ENCODE peak calls at places on chromosomes 11 and 22, in eight cellular contexts. R is PC-9, N is cardiac muscle cell, O is heart left ventricle, K is H9, D is psoas muscle, Z is OCI-LY7, Y is stomach. E is an unnamed sample. For H3K4me1, the result is how much of the 10 kb centered on the place peaks cover.

GRCh38 chr11:112599265-112599664 is 338.6 kb upstream of the PLET1 start:
- DNase-seq in R (no peak), N (no peak), O (no peak), K (no peak), D (no peak), Z (no peak), Y (no peak), E (no peak)

GRCh38 chr22:40512426-40513136 is 123.9 kb downstream of the MRTFA start:
- DNase-seq in R (no peak), N (no peak), O (no peak), K (no peak), D (no peak), Z (no peak), Y (no peak), E (no peak)

GRCh38 chr11:127345819-127346459 is 345.4 kb upstream of the KIRREL3 start:
- DNase-seq in R (peak), N (peak), O (peak), K (peak), D (no peak), Z (peak), Y (no peak), E (no peak)

GRCh38 chr22:32558681-32559355 is 84.2 kb downstream of the FBXO7 start:
- DNase-seq in R (peak), N (no peak), O (peak), K (no peak), D (peak), Z (no peak), Y (peak), E (peak)

GRCh38 chr11:73645570-73645969 is 811 bp upstream of the PLEKHB1 start:
- DNase-seq in R (no peak), N (no peak), O (no peak), K (peak), D (no peak), Z (no peak), Y (no peak), E (no peak)

GRCh38 chr11:28671326-28671725 is 563.1 kb downstream of the METTL15 start:
- DNase-seq in R (no peak), N (no peak), O (no peak), K (no peak), D (no peak), Z (no peak), Y (no peak), E (no peak)

GRCh38 chr11:123351375-123351774 is 78.7 kb upstream of the GRAMD1B start:
- DNase-seq in R (no peak), N (no peak), O (peak), K (peak), D (no peak), Z (no peak), Y (no peak), E (peak)

GRCh38 chr22:24775769-24776492 is 1.4 kb upstream of the PIWIL3 start:
- DNase-seq in R (peak), N (no peak), O (no peak), K (no peak), D (no peak), Z (no peak), Y (no peak), E (no peak)

GRCh38 chr11:61627831-61628753 is 47.2 kb upstream of the SYT7 start:
- DNase-seq in R (peak), N (peak), O (peak), K (peak), D (peak), Z (peak), Y (peak), E (peak)

GRCh38 chr11:57100638-57101312 is 81.0 kb upstream of the LRRC55 start:
- DNase-seq in R (no peak), N (no peak), O (no peak), K (no peak), D (no peak), Z (no peak), Y (no peak), E (no peak)

GRCh38 chr11:69450064-69450856 is 31.2 kb upstream of the LINC01488 start:
- DNase-seq in R (no peak), N (no peak), O (peak), K (no peak), D (peak), Z (no peak), Y (no peak), E (no peak)

GRCh38 chr11:91730071-91730470 is 494.5 kb upstream of the FAT3 start:
- DNase-seq in R (no peak), N (no peak), O (no peak), K (no peak), D (no peak), Z (no peak), Y (no peak), E (no peak)

GRCh38 chr22:11253000-11253511 is 4274.9 kb upstream of the OR11H1 start:
- DNase-seq in R (no peak), N (no peak), O (peak), K (peak), D (peak), Z (no peak), Y (no peak), E (no peak)

GRCh38 chr22:30204742-30205111 is 41.8 kb downstream of the LIF start:
- DNase-seq in R (no peak), N (no peak), O (no peak), K (no peak), D (peak), Z (no peak), Y (peak), E (no peak)

GRCh38 chr22:37259540-37260029 is 15.5 kb upstream of the RAC2 start:
- DNase-seq in R (peak), N (peak), O (no peak), K (peak), D (no peak), Z (peak), Y (no peak), E (no peak)

GRCh38 chr11:62432695-62433094 is 13.9 kb downstream of the SCGB1A1 start:
- DNase-seq in R (no peak), N (no peak), O (no peak), K (no peak), D (no peak), Z (no peak), Y (no peak), E (no peak)

GRCh38 chr11:68008381-68009337 is 1.5 kb upstream of the ALDH3B1 start:
- DNase-seq in R (no peak), N (no peak), O (peak), K (no peak), D (no peak), Z (peak), Y (peak), E (peak)

GRCh38 chr22:17802822-17803221 is 28.6 kb upstream of the BID start:
- DNase-seq in R (no peak), N (no peak), O (no peak), K (no peak), D (no peak), Z (no peak), Y (no peak), E (no peak)

GRCh38 chr11:93743316-93743715 is 1.8 kb downstream of the C11orf54 start:
- DNase-seq in R (no peak), N (no peak), O (no peak), K (no peak), D (no peak), Z (no peak), Y (no peak), E (peak)

GRCh38 chr11:27431808-27432207 is 40.8 kb downstream of the LGR4 start:
- DNase-seq in R (no peak), N (no peak), O (no peak), K (no peak), D (no peak), Z (no peak), Y (no peak), E (no peak)

GRCh38 chr11:38089728-38090127 is 1491.7 kb upstream of the RAG2 start:
- DNase-seq in R (peak), N (peak), O (no peak), K (no peak), D (no peak), Z (no peak), Y (no peak), E (no peak)

GRCh38 chr22:49307071-49307830 is 520.4 kb downstream of the BRD1 start:
- DNase-seq in R (no peak), N (no peak), O (no peak), K (peak), D (peak), Z (peak), Y (peak), E (peak)

GRCh38 chr11:10303558-10304363 is 1.1 kb upstream of the ADM start:
- DNase-seq in R (peak), N (peak), O (peak), K (peak), D (peak), Z (no peak), Y (peak), E (peak)

GRCh38 chr22:46501701-46502100 is 35.7 kb downstream of the CELSR1 start:
- DNase-seq in R (peak), N (no peak), O (no peak), K (no peak), D (peak), Z (no peak), Y (no peak), E (no peak)

GRCh38 chr11:131064373-131064991 is 148.2 kb upstream of the SNX19 start:
- DNase-seq in R (peak), N (peak), O (peak), K (peak), D (peak), Z (peak), Y (peak), E (peak)

GRCh38 chr11:12786891-12787290 is 112.7 kb downstream of the TEAD1 start:
- DNase-seq in R (no peak), N (no peak), O (no peak), K (no peak), D (no peak), Z (no peak), Y (no peak), E (no peak)

GRCh38 chr22:20422271-20422958 is 15.2 kb downstream of the SCARF2 start:
- DNase-seq in R (no peak), N (no peak), O (no peak), K (no peak), D (peak), Z (no peak), Y (no peak), E (no peak)

GRCh38 chr11:18650859-18651557 is 16.9 kb upstream of the SPTY2D1 start:
- DNase-seq in R (peak), N (no peak), O (peak), K (peak), D (no peak), Z (peak), Y (peak), E (peak)

GRCh38 chr11:124747406-124748099 is 4.5 kb downstream of the VSIG2 start:
- DNase-seq in R (no peak), N (no peak), O (no peak), K (no peak), D (no peak), Z (no peak), Y (no peak), E (no peak)

GRCh38 chr11:27698872-27699241 is 1.4 kb downstream of the BDNF start:
- DNase-seq in R (peak), N (peak), O (peak), K (peak), D (peak), Z (peak), Y (peak), E (peak)

GRCh38 chr11:3091846-3092602 is 34.8 kb upstream of the CARS1 start:
- DNase-seq in R (peak), N (peak), O (peak), K (peak), D (peak), Z (peak), Y (peak), E (peak)
- TF ChIP-seq CTCF in R (peak), N (peak), O (peak), K (peak), D (peak), Z (peak), Y (peak), E (peak)

GRCh38 chr11:47257178-47257517 is 648 bp upstream of the NR1H3 start:
- DNase-seq in R (no peak), N (no peak), O (no peak), K (no peak), D (no peak), Z (no peak), Y (no peak), E (no peak)

GRCh38 chr11:47256374-47256773 is 1.4 kb upstream of the NR1H3 start:
- DNase-seq in R (no peak), N (no peak), O (no peak), K (no peak), D (no peak), Z (no peak), Y (no peak), E (no peak)

GRCh38 chr11:47259178-47259977 is 1.6 kb downstream of the NR1H3 start:
- DNase-seq in R (peak), N (peak), O (peak), K (peak), D (peak), Z (peak), Y (peak), E (peak)

GRCh38 chr11:47258317-47258902 is 614 bp downstream of the NR1H3 start:
- DNase-seq in R (no peak), N (no peak), O (no peak), K (no peak), D (no peak), Z (no peak), Y (no peak), E (no peak)

GRCh38 chr11:47257518-47258316 is at the start of gene NR1H3:
- DNase-seq in R (peak), N (peak), O (peak), K (peak), D (peak), Z (peak), Y (peak), E (peak)
- H3K4me1 ChIP-seq in R (half or more), N (under half), O (half or more), K (under half), D (under half), Z (under half), Y (half or more), E (under half)

GRCh38 chr11:71370895-71371673 is 77.1 kb downstream of the DHCR7 start:
- DNase-seq in R (no peak), N (no peak), O (no peak), K (peak), D (no peak), Z (peak), Y (no peak), E (no peak)
- TF ChIP-seq CTCF in R (no peak), N (no peak), O (no peak), K (peak), D (no peak), Z (peak), Y (no peak), E (no peak)

DNA sequence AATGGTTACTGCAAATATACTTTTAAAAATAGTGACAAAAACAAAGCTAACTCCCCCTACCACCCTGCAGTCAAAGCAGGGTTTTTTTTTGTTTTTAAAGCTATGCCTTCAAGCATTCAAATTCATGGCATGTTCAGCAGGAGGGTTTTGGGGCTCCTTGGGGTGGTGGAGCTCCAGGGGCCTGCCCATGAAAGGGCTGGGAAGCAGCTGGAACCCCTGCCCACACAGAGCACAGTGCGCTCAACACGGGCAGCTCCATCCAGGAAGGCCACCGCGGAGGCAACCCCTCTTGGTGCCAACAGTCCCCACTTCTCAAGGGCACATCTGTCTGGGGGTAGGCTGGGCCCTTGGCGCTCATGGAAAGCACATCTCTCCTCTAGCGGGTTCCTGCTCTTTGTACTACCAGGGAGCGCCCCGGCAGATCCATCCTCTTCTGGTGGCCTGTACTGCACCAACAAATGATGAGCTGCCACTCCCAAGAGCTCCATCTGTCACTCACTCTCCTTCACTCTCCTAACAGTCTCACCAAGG is 16.6 kb upstream of the PHLDA2 start:
- DNase-seq in R (no peak), N (no peak), O (no peak), K (peak), D (no peak), Z (no peak), Y (no peak), E (no peak)
- H3K4me1 ChIP-seq in R (under half), N (under half), O (under half), K (under half), D (under half), Z (under half), Y (under half), E (under half)

GRCh38 chr11:120854988-120855387 is 168.9 kb upstream of the TBCEL start:
- DNase-seq in R (no peak), N (peak), O (no peak), K (no peak), D (no peak), Z (no peak), Y (no peak), E (no peak)
- TF ChIP-seq CTCF in R (no peak), N (no peak), O (no peak), K (no peak), D (no peak), Z (no peak), Y (no peak), E (no peak)

GRCh38 chr11:58637367-58637766 is 14.9 kb downstream of the CNTF start:
- DNase-seq in R (no peak), N (no peak), O (no peak), K (no peak), D (no peak), Z (no peak), Y (no peak), E (no peak)

GRCh38 chr11:58640386-58641023 is 18.0 kb downstream of the CNTF start:
- DNase-seq in R (no peak), N (no peak), O (no peak), K (no peak), D (no peak), Z (peak), Y (no peak), E (no peak)

GRCh38 chr11:58639103-58639502 is 16.6 kb downstream of the CNTF start:
- DNase-seq in R (no peak), N (no peak), O (no peak), K (no peak), D (no peak), Z (no peak), Y (no peak), E (no peak)

GRCh38 chr11:58632510-58632909 is 10.0 kb downstream of the CNTF start:
- DNase-seq in R (no peak), N (no peak), O (no peak), K (no peak), D (no peak), Z (no peak), Y (no peak), E (no peak)

DNA sequence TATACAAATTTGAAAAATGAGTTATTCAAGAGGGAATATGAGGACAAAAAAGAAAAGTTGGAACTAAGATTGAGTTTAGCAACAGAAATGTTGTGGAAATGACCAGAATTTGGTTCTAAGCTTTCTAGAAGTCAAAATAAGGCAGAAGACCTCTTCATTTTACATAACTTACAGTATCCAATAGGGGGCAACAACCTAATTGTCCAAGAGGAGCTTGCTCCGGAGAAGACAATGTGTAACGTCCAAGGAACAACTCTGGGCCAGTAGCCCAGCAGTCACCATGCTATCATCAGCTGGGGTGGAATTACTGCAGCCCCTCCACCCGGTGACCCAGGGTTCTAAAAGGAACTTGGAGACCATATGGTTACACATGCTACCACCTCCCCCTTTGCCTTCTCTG is 14.1 kb downstream of the CNTF start:
- DNase-seq in R (no peak), N (no peak), O (no peak), K (no peak), D (no peak), Z (no peak), Y (no peak), E (no peak)
- H3K4me1 ChIP-seq in R (under half), N (under half), O (under half), K (under half), D (under half), Z (under half), Y (under half), E (under half)

DNA sequence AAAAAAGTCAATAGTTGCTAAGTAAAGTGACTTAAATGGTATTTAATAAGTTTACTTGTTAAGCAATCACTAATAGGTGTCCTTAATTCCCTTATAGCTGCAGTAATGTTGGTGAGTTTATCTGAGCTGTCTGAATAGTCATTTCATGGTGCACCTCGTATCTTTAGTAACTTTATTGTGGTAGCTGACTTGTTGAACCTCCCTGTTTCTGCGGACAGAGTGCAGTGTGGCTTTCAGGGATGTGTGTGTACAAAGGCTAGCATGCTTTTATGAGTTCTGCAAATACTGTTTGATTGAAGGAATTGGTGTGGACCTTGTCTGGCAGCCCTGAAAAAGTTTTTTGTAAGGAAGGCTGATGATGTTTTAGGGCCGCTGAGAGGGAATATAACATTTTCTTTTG is 2.6 kb downstream of the ZNRF3 start:
- DNase-seq in R (no peak), N (no peak), O (no peak), K (no peak), D (no peak), Z (no peak), Y (peak), E (peak)
- TF ChIP-seq CTCF in R (no peak), N (no peak), O (no peak), K (no peak), D (no peak), Z (no peak), Y (no peak), E (no peak)

DNA sequence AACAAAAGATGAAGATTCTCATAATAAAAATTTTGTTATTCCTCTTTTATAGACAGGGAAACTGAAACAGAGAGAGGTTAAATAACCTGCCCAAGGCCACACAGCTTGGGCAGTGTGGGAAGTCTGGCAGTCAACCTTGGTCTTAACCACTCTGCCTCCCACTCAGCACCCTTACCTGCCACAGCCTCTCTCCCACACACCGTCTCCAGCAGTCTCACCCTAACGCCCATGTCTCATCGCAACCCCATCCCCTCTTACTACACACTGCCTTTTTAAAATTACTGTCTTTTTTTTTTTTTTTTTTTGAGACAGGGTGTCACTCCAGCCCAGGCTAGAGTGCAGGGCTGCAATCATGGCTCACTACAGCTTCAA is 25.0 kb downstream of the ARRB1 start:
- DNase-seq in R (no peak), N (no peak), O (no peak), K (no peak), D (no peak), Z (no peak), Y (no peak), E (no peak)
- H3K4me1 ChIP-seq in R (under half), N (under half), O (under half), K (under half), D (under half), Z (under half), Y (half or more), E (under half)

DNA sequence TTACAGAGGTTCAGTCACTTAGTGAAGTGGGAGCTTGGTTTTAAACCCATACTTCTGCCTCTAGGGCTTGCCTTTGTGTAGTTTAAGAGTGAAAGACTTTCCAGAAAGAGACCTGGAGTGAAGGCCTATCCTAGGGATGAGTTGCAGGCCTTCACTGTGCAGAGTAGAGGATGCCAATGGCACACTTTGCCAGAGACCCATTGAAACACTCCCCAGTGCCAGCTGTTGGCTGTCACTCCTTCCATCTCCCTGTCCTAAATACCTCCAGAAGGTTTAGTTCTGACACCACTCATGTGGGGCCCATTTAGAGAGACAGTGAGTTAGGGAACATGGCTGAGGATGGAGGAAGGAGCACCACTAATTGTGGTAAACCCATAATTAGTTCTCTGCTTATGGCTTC is 31.5 kb downstream of the NAV2 start:
- DNase-seq in R (no peak), N (no peak), O (peak), K (no peak), D (no peak), Z (no peak), Y (no peak), E (no peak)
- TF ChIP-seq CTCF in R (no peak), N (no peak), O (no peak), K (no peak), D (no peak), Z (no peak), Y (no peak), E (no peak)